ENCODE peak calls at places on chromosomes 11 and 22, in four cellular contexts. One of them, this sample, is unnamed.

GRCh38 chr11:64379817-64380709 is 21.1 kb downstream of the RPS6KA4 start:
- DNase-seq in A549: no peak
- DNase-seq in K562: no peak
- DNase-seq in HepG2: no peak
- DNase-seq in this sample: no peak

GRCh38 chr11:12723410-12724297 is 49.4 kb downstream of the TEAD1 start:
- DNase-seq in A549: peak
- DNase-seq in K562: no peak
- DNase-seq in HepG2: peak
- DNase-seq in this sample: peak

GRCh38 chr11:125110506-125110905 is 920 bp downstream of the TMEM218 start:
- DNase-seq in A549: no peak
- DNase-seq in K562: no peak
- DNase-seq in HepG2: no peak
- DNase-seq in this sample: no peak

GRCh38 chr11:17230867-17231851 is 23.4 kb upstream of the PIK3C2A start:
- DNase-seq in A549: no peak
- DNase-seq in K562: no peak
- DNase-seq in HepG2: no peak
- DNase-seq in this sample: no peak

GRCh38 chr22:49833340-49834007 is 5.8 kb upstream of the BRD1 start:
- DNase-seq in A549: no peak
- DNase-seq in K562: no peak
- DNase-seq in HepG2: no peak
- DNase-seq in this sample: no peak

GRCh38 chr11:88293931-88294330 is 43.6 kb downstream of the CTSC start:
- DNase-seq in A549: no peak
- DNase-seq in K562: no peak
- DNase-seq in HepG2: no peak
- DNase-seq in this sample: peak

GRCh38 chr11:109726061-109726460 is 304.1 kb downstream of the C11orf87 start:
- DNase-seq in A549: no peak
- DNase-seq in K562: no peak
- DNase-seq in HepG2: no peak
- DNase-seq in this sample: no peak

GRCh38 chr11:71112990-71113389 is 139.4 kb downstream of the SHANK2 start:
- DNase-seq in A549: no peak
- DNase-seq in K562: no peak
- DNase-seq in HepG2: no peak
- DNase-seq in this sample: no peak

GRCh38 chr11:131038597-131038996 is 122.3 kb upstream of the SNX19 start:
- DNase-seq in A549: peak
- DNase-seq in K562: peak
- DNase-seq in HepG2: no peak
- DNase-seq in this sample: no peak

GRCh38 chr22:28151241-28151640 is 232.2 kb upstream of the PITPNB start:
- DNase-seq in A549: no peak
- DNase-seq in K562: no peak
- DNase-seq in HepG2: peak
- DNase-seq in this sample: no peak

GRCh38 chr11:79485694-79486093 is 44.9 kb upstream of the TENM4 start:
- DNase-seq in A549: no peak
- DNase-seq in K562: no peak
- DNase-seq in HepG2: no peak
- DNase-seq in this sample: no peak

GRCh38 chr11:12269446-12270214 is 107.7 kb upstream of the PARVA start:
- DNase-seq in A549: no peak
- DNase-seq in K562: no peak
- DNase-seq in HepG2: no peak
- DNase-seq in this sample: no peak

GRCh38 chr11:15852179-15852578 is 504.2 kb downstream of the SOX6 start:
- DNase-seq in A549: peak
- DNase-seq in K562: peak
- DNase-seq in HepG2: peak
- DNase-seq in this sample: peak

GRCh38 chr11:74932169-74932568 is 16.7 kb downstream of the XRRA1 start:
- DNase-seq in A549: no peak
- DNase-seq in K562: no peak
- DNase-seq in HepG2: no peak
- DNase-seq in this sample: peak

GRCh38 chr11:34343153-34343552 is 14.7 kb downstream of the ABTB2 start:
- DNase-seq in A549: peak
- DNase-seq in K562: no peak
- DNase-seq in HepG2: no peak
- DNase-seq in this sample: peak

GRCh38 chr11:9574806-9575530 is 1.5 kb downstream of the WEE1 start:
- DNase-seq in A549: peak
- DNase-seq in K562: peak
- DNase-seq in HepG2: peak
- DNase-seq in this sample: peak

GRCh38 chr22:27628891-27629631 is 172.5 kb downstream of the MN1 start:
- DNase-seq in A549: no peak
- DNase-seq in K562: no peak
- DNase-seq in HepG2: no peak
- DNase-seq in this sample: no peak

GRCh38 chr11:6111635-6112034 is 4.2 kb downstream of the OR56B4 start:
- DNase-seq in A549: no peak
- DNase-seq in K562: no peak
- DNase-seq in HepG2: no peak
- DNase-seq in this sample: no peak

GRCh38 chr11:70399681-70400112 is 1.4 kb downstream of the CTTN start:
- DNase-seq in A549: peak
- DNase-seq in K562: peak
- DNase-seq in HepG2: peak
- DNase-seq in this sample: peak

GRCh38 chr22:20567993-20568417 is 60.6 kb downstream of the MED15 start:
- DNase-seq in A549: peak
- DNase-seq in K562: no peak
- DNase-seq in HepG2: no peak
- DNase-seq in this sample: peak

GRCh38 chr11:113189909-113190667 is 124.3 kb upstream of the TTC12 start:
- DNase-seq in A549: peak
- DNase-seq in K562: peak
- DNase-seq in HepG2: no peak
- DNase-seq in this sample: no peak

GRCh38 chr11:12702999-12703453 is 28.8 kb downstream of the TEAD1 start:
- DNase-seq in A549: no peak
- DNase-seq in K562: peak
- DNase-seq in HepG2: no peak
- DNase-seq in this sample: peak

GRCh38 chr11:83895516-83895915 is 609.3 kb upstream of the CCDC90B start:
- DNase-seq in A549: no peak
- DNase-seq in K562: no peak
- DNase-seq in HepG2: no peak
- DNase-seq in this sample: no peak

GRCh38 chr22:20399866-20400605 is 6.1 kb downstream of the ZNF74 start:
- DNase-seq in A549: no peak
- DNase-seq in K562: peak
- DNase-seq in HepG2: no peak
- DNase-seq in this sample: no peak

GRCh38 chr11:9462806-9463537 is 2.2 kb downstream of the ZNF143 start:
- DNase-seq in A549: peak
- DNase-seq in K562: no peak
- DNase-seq in HepG2: peak
- DNase-seq in this sample: no peak

GRCh38 chr22:42977574-42977973 is 37.4 kb downstream of the PACSIN2 start:
- DNase-seq in A549: no peak
- DNase-seq in K562: no peak
- DNase-seq in HepG2: no peak
- DNase-seq in this sample: no peak

GRCh38 chr11:47413908-47414684 is 5.7 kb downstream of the SLC39A13 start:
- DNase-seq in A549: no peak
- DNase-seq in K562: no peak
- DNase-seq in HepG2: no peak
- DNase-seq in this sample: peak

GRCh38 chr22:30855266-30855665 is 113.3 kb downstream of the MORC2 start:
- DNase-seq in A549: no peak
- DNase-seq in K562: no peak
- DNase-seq in HepG2: no peak
- DNase-seq in this sample: no peak

GRCh38 chr22:19728271-19728670 is 4.9 kb downstream of the GP1BB start:
- DNase-seq in A549: no peak
- DNase-seq in K562: no peak
- DNase-seq in HepG2: no peak
- DNase-seq in this sample: no peak

GRCh38 chr11:60208146-60208895 is 25.4 kb upstream of the MS4A6A start:
- DNase-seq in A549: no peak
- DNase-seq in K562: no peak
- DNase-seq in HepG2: no peak
- DNase-seq in this sample: no peak

GRCh38 chr11:96145163-96145585 is 197.8 kb downstream of the MAML2 start:
- DNase-seq in A549: peak
- DNase-seq in K562: no peak
- DNase-seq in HepG2: peak
- DNase-seq in this sample: no peak

GRCh38 chr22:19631899-19632670 is 82.2 kb upstream of the SEPTIN5 start:
- DNase-seq in A549: peak
- DNase-seq in K562: peak
- DNase-seq in HepG2: peak
- DNase-seq in this sample: peak

GRCh38 chr11:6022954-6023353 is 7.6 kb downstream of the OR56A1 start:
- DNase-seq in A549: peak
- DNase-seq in K562: peak
- DNase-seq in HepG2: peak
- DNase-seq in this sample: peak

GRCh38 chr11:9820260-9820659 is 156.4 kb downstream of the SWAP70 start:
- DNase-seq in A549: no peak
- DNase-seq in K562: no peak
- DNase-seq in HepG2: no peak
- DNase-seq in this sample: no peak

DNA sequence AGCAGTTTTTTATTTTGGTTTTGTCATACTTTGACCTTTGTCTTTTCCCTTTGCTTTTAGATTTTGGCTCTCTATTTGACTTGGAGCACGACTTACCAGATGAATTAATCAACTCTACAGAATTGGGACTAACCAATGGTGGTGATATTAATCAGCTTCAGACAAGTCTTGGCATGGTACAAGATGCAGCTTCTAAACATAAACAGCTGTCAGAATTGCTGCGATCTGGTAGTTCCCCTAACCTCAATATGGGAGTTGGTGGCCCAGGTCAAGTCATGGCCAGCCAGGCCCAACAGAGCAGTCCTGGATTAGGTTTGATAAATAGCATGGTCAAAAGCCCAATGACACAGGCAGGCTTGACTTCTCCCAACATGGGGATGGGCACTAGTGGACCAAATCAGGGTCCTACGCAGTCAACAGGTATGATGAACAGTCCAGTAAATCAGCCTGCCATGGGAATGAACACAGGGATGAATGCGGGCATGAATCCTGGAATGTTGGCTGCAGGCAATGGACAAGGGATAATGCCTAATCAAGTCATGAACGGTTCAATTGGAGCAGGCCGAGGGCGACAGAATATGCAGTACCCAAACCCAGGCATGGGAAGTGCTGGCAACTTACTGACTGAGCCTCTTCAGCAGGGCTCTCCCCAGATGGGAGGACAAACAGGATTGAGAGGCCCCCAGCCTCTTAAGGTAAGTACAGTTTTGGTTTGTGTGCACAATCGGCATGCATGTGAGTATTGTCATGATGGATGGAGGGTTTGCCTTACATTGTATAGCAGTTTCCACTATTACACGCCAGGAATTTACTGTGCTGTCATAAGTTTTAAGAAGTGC is 25.0 kb downstream of the EP300 start:
- DNase-seq in A549: no peak
- DNase-seq in K562: no peak
- DNase-seq in HepG2: no peak
- DNase-seq in this sample: no peak
- TF ChIP-seq RFX5 in A549: no peak
- TF ChIP-seq RFX5 in K562: no peak
- TF ChIP-seq RFX5 in HepG2: no peak
- TF ChIP-seq RFX5 in this sample: no peak

GRCh38 chr11:66080055-66080817 is 10.2 kb downstream of the PACS1 start:
- DNase-seq in A549: peak
- DNase-seq in K562: peak
- DNase-seq in HepG2: peak
- DNase-seq in this sample: peak
- TF ChIP-seq RFX5 in A549: no peak
- TF ChIP-seq RFX5 in K562: no peak
- TF ChIP-seq RFX5 in HepG2: no peak
- TF ChIP-seq RFX5 in this sample: no peak

DNA sequence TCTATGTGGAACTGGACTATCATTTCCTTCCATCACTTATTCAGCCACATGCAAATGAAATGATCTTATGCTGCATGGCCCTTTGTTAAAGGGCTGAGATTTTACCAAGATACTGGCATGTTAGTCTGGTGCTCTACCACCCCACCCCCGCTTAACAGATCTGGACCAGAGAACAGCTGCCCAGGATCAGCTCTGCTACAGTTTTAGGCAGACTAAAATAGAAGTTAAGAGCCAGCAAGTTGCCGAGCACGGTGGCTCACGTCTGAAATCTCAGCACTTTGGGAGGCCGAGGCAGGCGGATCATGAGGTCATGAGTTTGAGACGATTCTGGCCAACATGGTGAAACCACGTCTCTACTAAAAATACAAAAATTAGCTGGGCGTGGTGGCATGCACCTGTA is 4.6 kb downstream of the DDB1 start:
- DNase-seq in A549: no peak
- DNase-seq in K562: no peak
- DNase-seq in HepG2: no peak
- DNase-seq in this sample: no peak
- TF ChIP-seq RFX5 in A549: no peak
- TF ChIP-seq RFX5 in K562: no peak
- TF ChIP-seq RFX5 in HepG2: no peak
- TF ChIP-seq RFX5 in this sample: no peak

GRCh38 chr22:41925783-41926460 is 684 bp downstream of the TNFRSF13C start:
- DNase-seq in A549: peak
- DNase-seq in K562: peak
- DNase-seq in HepG2: peak
- DNase-seq in this sample: peak

GRCh38 chr22:41920271-41920976 is 5.5 kb upstream of the SHISA8 start:
- DNase-seq in A549: no peak
- DNase-seq in K562: no peak
- DNase-seq in HepG2: no peak
- DNase-seq in this sample: no peak

GRCh38 chr22:41922940-41923594 is 3.5 kb downstream of the TNFRSF13C start:
- DNase-seq in A549: no peak
- DNase-seq in K562: no peak
- DNase-seq in HepG2: no peak
- DNase-seq in this sample: no peak

GRCh38 chr22:41922336-41922735 is 4.3 kb downstream of the TNFRSF13C start:
- DNase-seq in A549: no peak
- DNase-seq in K562: no peak
- DNase-seq in HepG2: no peak
- DNase-seq in this sample: no peak

GRCh38 chr22:41923595-41924276 is 2.9 kb downstream of the TNFRSF13C start:
- DNase-seq in A549: no peak
- DNase-seq in K562: no peak
- DNase-seq in HepG2: no peak
- DNase-seq in this sample: no peak
- TF ChIP-seq RFX5 in A549: no peak
- TF ChIP-seq RFX5 in K562: no peak
- TF ChIP-seq RFX5 in HepG2: no peak
- TF ChIP-seq RFX5 in this sample: no peak

This sample was measured in IMR-90.